ENCODE peak calls at places on chromosomes 5 and 9, in eight cellular contexts. F, I, A, N, G, H, P and V are unnamed samples.

GRCh38 chr5:107820339-107820880 is 149.7 kb upstream of the EFNA5 start:
- DNase-seq in F (no peak), I (no peak), A (no peak), N (no peak), G (no peak), H (no peak), P (no peak), V (no peak)

GRCh38 chr9:20551236-20551635 is 71.1 kb downstream of the MLLT3 start:
- DNase-seq in F (no peak), I (peak), A (no peak), N (no peak), G (no peak), H (no peak), P (no peak), V (no peak)

GRCh38 chr5:148732692-148733091 is 78.4 kb upstream of the HTR4 start:
- DNase-seq in F (no peak), I (no peak), A (no peak), N (no peak), G (no peak), H (no peak), P (no peak), V (no peak)

GRCh38 chr5:175096469-175097185 is 347.4 kb downstream of the DRD1 start:
- DNase-seq in F (no peak), I (no peak), A (no peak), N (no peak), G (no peak), H (no peak), P (no peak), V (no peak)

GRCh38 chr9:130537346-130538050 is 41.9 kb upstream of the FUBP3 start:
- DNase-seq in F (no peak), I (no peak), A (no peak), N (no peak), G (no peak), H (no peak), P (no peak), V (no peak)

GRCh38 chr5:124698774-124699173 is 47.7 kb downstream of the ZNF608 start:
- DNase-seq in F (no peak), I (no peak), A (no peak), N (no peak), G (no peak), H (no peak), P (no peak), V (no peak)

GRCh38 chr9:83059417-83059816 is 3.5 kb downstream of the RASEF start:
- DNase-seq in F (no peak), I (peak), A (no peak), N (no peak), G (no peak), H (no peak), P (no peak), V (no peak)

GRCh38 chr9:135811796-135812195 is 95.5 kb downstream of the CAMSAP1 start:
- DNase-seq in F (no peak), I (no peak), A (no peak), N (no peak), G (no peak), H (peak), P (no peak), V (no peak)

GRCh38 chr5:109865636-109866035 is 175.9 kb downstream of the MAN2A1 start:
- DNase-seq in F (peak), I (no peak), A (no peak), N (no peak), G (no peak), H (no peak), P (peak), V (no peak)

GRCh38 chr5:154702477-154702876 is 52.7 kb upstream of the LARP1 start:
- DNase-seq in F (no peak), I (no peak), A (no peak), N (no peak), G (no peak), H (no peak), P (no peak), V (no peak)

GRCh38 chr9:92188969-92189781 is 74.0 kb upstream of the SPTLC1 start:
- DNase-seq in F (no peak), I (no peak), A (no peak), N (no peak), G (no peak), H (no peak), P (no peak), V (peak)

GRCh38 chr5:132873119-132873929 is at the start of gene LEAP2:
- DNase-seq in F (no peak), I (peak), A (no peak), N (no peak), G (peak), H (no peak), P (no peak), V (no peak)

GRCh38 chr9:96514108-96514824 is 64.3 kb downstream of the HABP4 start:
- DNase-seq in F (no peak), I (no peak), A (no peak), N (no peak), G (no peak), H (no peak), P (no peak), V (no peak)

GRCh38 chr5:401216-402034 is 41.6 kb upstream of the EXOC3 start:
- DNase-seq in F (no peak), I (peak), A (no peak), N (no peak), G (no peak), H (peak), P (no peak), V (no peak)

GRCh38 chr5:14270212-14270702 is 127.1 kb downstream of the TRIO start:
- DNase-seq in F (peak), I (peak), A (no peak), N (no peak), G (no peak), H (peak), P (peak), V (peak)

GRCh38 chr9:129176786-129177442 is 1.1 kb downstream of the IER5L start:
- DNase-seq in F (no peak), I (no peak), A (no peak), N (peak), G (peak), H (no peak), P (no peak), V (peak)

GRCh38 chr5:143812085-143812705 is at the start of gene HMHB1:
- DNase-seq in F (no peak), I (no peak), A (no peak), N (no peak), G (no peak), H (no peak), P (no peak), V (no peak)

GRCh38 chr9:127921592-127922120 is 4.8 kb upstream of the ST6GALNAC4 start:
- DNase-seq in F (peak), I (peak), A (peak), N (peak), G (peak), H (peak), P (no peak), V (peak)

GRCh38 chr5:171152382-171152781 is 156.7 kb upstream of the TLX3 start:
- DNase-seq in F (peak), I (no peak), A (no peak), N (no peak), G (no peak), H (no peak), P (no peak), V (no peak)

GRCh38 chr5:56638768-56639238 is 176.5 kb upstream of the MAP3K1 start:
- DNase-seq in F (no peak), I (peak), A (peak), N (peak), G (no peak), H (no peak), P (no peak), V (no peak)

GRCh38 chr9:132783006-132783405 is 95.1 kb downstream of the AK8 start:
- DNase-seq in F (no peak), I (no peak), A (no peak), N (no peak), G (no peak), H (no peak), P (no peak), V (no peak)

GRCh38 chr9:3285365-3286161 is 240.2 kb downstream of the RFX3 start:
- DNase-seq in F (peak), I (no peak), A (no peak), N (no peak), G (no peak), H (no peak), P (peak), V (no peak)

GRCh38 chr9:78314953-78315870 is 18.3 kb downstream of the PSAT1 start:
- DNase-seq in F (no peak), I (no peak), A (no peak), N (no peak), G (no peak), H (peak), P (no peak), V (no peak)

GRCh38 chr5:173855995-173856656 is 32.0 kb upstream of the CPEB4 start:
- DNase-seq in F (no peak), I (no peak), A (no peak), N (no peak), G (no peak), H (no peak), P (no peak), V (no peak)

GRCh38 chr9:70229579-70229978 is 29.2 kb upstream of the SMC5 start:
- DNase-seq in F (no peak), I (no peak), A (no peak), N (no peak), G (no peak), H (no peak), P (no peak), V (no peak)

GRCh38 chr9:37542895-37543294 is 33.3 kb downstream of the FBXO10 start:
- DNase-seq in F (no peak), I (no peak), A (no peak), N (no peak), G (no peak), H (no peak), P (no peak), V (no peak)

GRCh38 chr5:147310059-147310704 is 75.4 kb downstream of the STK32A start:
- DNase-seq in F (peak), I (peak), A (no peak), N (no peak), G (peak), H (peak), P (no peak), V (peak)

GRCh38 chr5:172437445-172438303 is 16.7 kb downstream of the SH3PXD2B start:
- DNase-seq in F (no peak), I (no peak), A (no peak), N (no peak), G (peak), H (peak), P (peak), V (peak)

GRCh38 chr5:79489773-79490172 is 24.2 kb downstream of the HOMER1 start:
- DNase-seq in F (no peak), I (no peak), A (peak), N (no peak), G (no peak), H (no peak), P (no peak), V (no peak)